ENCODE peak calls at places on chromosomes 16 and 17, in four cellular contexts. S is heart left ventricle, Y is tibial artery, X is GM12865. W is an unnamed sample.

GRCh38 chr16:813204-813915 is 12.8 kb upstream of the GNG13 start:
- DNase-seq in S (no peak), Y (no peak), X (peak; percentile 38), W (no peak)

GRCh38 chr16:12317856-12318591 is 341.5 kb downstream of the SNX29 start:
- DNase-seq in Y (no peak), X (no peak), S (no peak), W (no peak)

GRCh38 chr17:70808596-70808995 is 639.3 kb downstream of the KCNJ2 start:
- DNase-seq in Y (no peak), S (no peak), X (peak; percentile 12), W (no peak)

GRCh38 chr17:36014946-36015345 is 2.8 kb downstream of the CCL23 start:
- DNase-seq in X (no peak), S (no peak), Y (no peak), W (no peak)

GRCh38 chr16:72560617-72561016 is 388.7 kb upstream of the PMFBP1 start:
- DNase-seq in X (no peak), S (no peak), Y (no peak), W (no peak)

GRCh38 chr17:313231-313630 is 39.4 kb downstream of the RPH3AL start:
- DNase-seq in S (peak; percentile 14), Y (no peak), X (no peak), W (no peak)

GRCh38 chr17:16052486-16052885 is 52.9 kb downstream of the TTC19 start:
- DNase-seq in X (no peak), S (no peak), Y (no peak), W (no peak)

GRCh38 chr17:73840829-73841228 is 196.6 kb upstream of the SDK2 start:
- DNase-seq in S (no peak), Y (no peak), X (no peak), W (no peak)

GRCh38 chr17:60586288-60586974 is 13.6 kb upstream of the PPM1D start:
- DNase-seq in S (no peak), Y (no peak), X (no peak), W (no peak)

GRCh38 chr17:78168906-78169793 is 769 bp downstream of the SYNGR2 start:
- DNase-seq in Y (peak; percentile 61), S (peak; percentile 69), X (peak; percentile 83), W (peak; percentile 82)

GRCh38 chr16:19118938-19119431 is 5.2 kb downstream of the ITPRIPL2 start:
- DNase-seq in S (no peak), X (peak; percentile 52), Y (peak; percentile 62), W (peak; percentile 82)

GRCh38 chr16:85613609-85614337 is 651 bp downstream of the GSE1 start:
- DNase-seq in X (peak; percentile 52), S (peak; percentile 82), Y (peak; percentile 81), W (no peak)

GRCh38 chr17:76243826-76244679 is 3.8 kb upstream of the RNF157 start:
- DNase-seq in Y (no peak), S (no peak), X (no peak), W (no peak)

GRCh38 chr17:9982159-9982558 is 77.1 kb upstream of the RCVRN start:
- DNase-seq in X (peak; percentile 47), Y (no peak), S (no peak), W (no peak)

GRCh38 chr16:71360378-71360777 is 1.9 kb downstream of the CALB2 start:
- DNase-seq in Y (no peak), S (no peak), X (no peak), W (no peak)

GRCh38 chr17:10050597-10051101 is 145.6 kb upstream of the RCVRN start:
- DNase-seq in S (no peak), Y (peak; percentile 69), X (peak; percentile 86), W (no peak)

W was measured in ascending aorta.